ENCODE peak calls at places on chromosomes 3 and 15, in seven cellular contexts. D is pulmonary artery endothelial cell; A is activated naive CD4-positive, alpha-beta T cell; I is ureter; P is lower leg skin; Z is stimulated activated CD8-positive, alpha-beta memory T cell treated with anti-CD3 and anti-CD28 coated beads, Interleukin-12 subunit alpha, Interleukin-12 subunit beta, amount 100 ng/mL, for 1 hour; E is mucosa of descending colon. K is an unnamed sample.

GRCh38 chr3:10992946-10993728 is 589 bp downstream of the SLC6A1 start:
- DNase-seq in D (no peak), A (no peak), I (no peak), P (no peak), Z (no peak), E (no peak), K (no peak)

GRCh38 chr3:47010050-47010712 is 30.7 kb downstream of the NBEAL2 start:
- DNase-seq in D (no peak), A (no peak), I (peak; percentile 40), P (peak; percentile 83), Z (no peak), E (peak; percentile 28), K (no peak)

GRCh38 chr3:134161817-134162396 is 88.8 kb downstream of the RYK start:
- DNase-seq in D (no peak), A (no peak), I (no peak), P (no peak), Z (no peak), E (no peak), K (no peak)

GRCh38 chr3:10162147-10162546 is 2.6 kb upstream of the IRAK2 start:
- DNase-seq in D (no peak), A (no peak), I (no peak), P (no peak), Z (no peak), E (no peak), K (no peak)

GRCh38 chr15:42511010-42511396 is 15.6 kb downstream of the SNAP23 start:
- DNase-seq in D (no peak), A (no peak), I (no peak), P (no peak), Z (no peak), E (no peak), K (no peak)

GRCh38 chr3:31562525-31562924 is 29.8 kb downstream of the STT3B start:
- DNase-seq in D (no peak), A (no peak), I (no peak), P (no peak), Z (no peak), E (no peak), K (no peak)

GRCh38 chr15:63877713-63878271 is 44.0 kb upstream of the HERC1 start:
- DNase-seq in D (no peak), A (no peak), I (no peak), P (no peak), Z (no peak), E (no peak), K (no peak)

GRCh38 chr3:14784087-14784596 is 34.6 kb upstream of the FGD5 start:
- DNase-seq in D (no peak), A (no peak), I (no peak), P (peak; percentile 82), Z (no peak), E (peak; percentile 14), K (no peak)

GRCh38 chr3:117919611-117920010 is 1115.0 kb downstream of the IGSF11 start:
- DNase-seq in D (no peak), A (no peak), I (no peak), P (no peak), Z (no peak), E (no peak), K (no peak)

GRCh38 chr3:126394179-126394976 is at the start of gene CFAP100:
- DNase-seq in D (no peak), A (no peak), I (no peak), P (peak; percentile 80), Z (no peak), E (no peak), K (no peak)

GRCh38 chr15:36066757-36067156 is 512.7 kb upstream of the CDIN1 start:
- DNase-seq in D (no peak), A (no peak), I (no peak), P (no peak), Z (no peak), E (no peak), K (no peak)

GRCh38 chr3:71461749-71462483 is 121.6 kb downstream of the FOXP1 start:
- DNase-seq in D (no peak), A (no peak), I (no peak), P (no peak), Z (no peak), E (no peak), K (no peak)

GRCh38 chr3:52084954-52085730 is 28.8 kb upstream of the DUSP7 start:
- DNase-seq in D (no peak), A (no peak), I (no peak), P (no peak), Z (no peak), E (peak; percentile 12), K (no peak)

GRCh38 chr3:21795152-21795837 is 44.3 kb upstream of the ZNF385D start:
- DNase-seq in D (no peak), A (no peak), I (no peak), P (no peak), Z (no peak), E (no peak), K (no peak)

GRCh38 chr3:177084616-177085015 is 112.7 kb downstream of the TBL1XR1 start:
- DNase-seq in D (no peak), A (no peak), I (no peak), P (no peak), Z (no peak), E (no peak), K (no peak)

GRCh38 chr15:99439524-99439835 is 126.3 kb upstream of the MEF2A start:
- DNase-seq in D (no peak), A (no peak), I (no peak), P (no peak), Z (no peak), E (no peak), K (peak; percentile 90)

GRCh38 chr3:120160050-120160449 is 65.8 kb upstream of the GSK3B start:
- DNase-seq in D (no peak), A (no peak), I (peak; percentile 70), P (peak; percentile 92), Z (no peak), E (no peak), K (peak; percentile 94)

GRCh38 chr15:66964791-66965190 is 100.6 kb upstream of the SMAD3 start:
- DNase-seq in D (no peak), A (no peak), I (no peak), P (peak; percentile 31), Z (no peak), E (no peak), K (no peak)

GRCh38 chr3:59246719-59247401 is 197.0 kb upstream of the CFAP20DC start:
- DNase-seq in D (no peak), A (no peak), I (no peak), P (no peak), Z (no peak), E (no peak), K (no peak)

GRCh38 chr3:56694852-56695563 is 11.9 kb upstream of the TASOR start:
- DNase-seq in D (no peak), A (no peak), I (no peak), P (no peak), Z (no peak), E (no peak), K (no peak)

GRCh38 chr15:90287096-90287495 is 21.6 kb downstream of the NGRN start:
- DNase-seq in D (no peak), A (no peak), I (no peak), P (no peak), Z (no peak), E (no peak), K (peak; percentile 75)

GRCh38 chr3:152737021-152737908 is 97.7 kb upstream of the P2RY1 start:
- DNase-seq in D (no peak), A (no peak), I (no peak), P (no peak), Z (no peak), E (no peak), K (no peak)

GRCh38 chr3:179163503-179163902 is 15.3 kb downstream of the PIK3CA start:
- DNase-seq in D (no peak), A (no peak), I (no peak), P (no peak), Z (no peak), E (no peak), K (no peak)

GRCh38 chr3:12746419-12746818 is 12.6 kb downstream of the TMEM40 start:
- DNase-seq in D (no peak), A (no peak), I (no peak), P (no peak), Z (no peak), E (no peak), K (no peak)

GRCh38 chr15:60620707-60621106 is 141.8 kb upstream of the ICE2 start:
- DNase-seq in D (no peak), A (no peak), I (peak; percentile 47), P (peak; percentile 90), Z (no peak), E (peak; percentile 30), K (no peak)

GRCh38 chr15:44697014-44697413 is 14.1 kb downstream of the PATL2 start:
- DNase-seq in D (no peak), A (no peak), I (no peak), P (no peak), Z (no peak), E (no peak), K (no peak)

K was measured in esophagus muscularis mucosa.